ENCODE peak calls at places on chromosomes 3 and 15, in nine cellular contexts. M, G, F, V, Y, R, A, C and E are unnamed samples.

GRCh38 chr15:85788796-85789495 is 5.8 kb downstream of the KLHL25 start:
- DNase-seq in M (no peak), G (no peak), F (peak; percentile 53), V (no peak), Y (peak; percentile 19), R (no peak), A (peak; percentile 72), C (peak; percentile 50), E (no peak)

GRCh38 chr15:75731248-75732100 is 18.8 kb upstream of the CSPG4 start:
- DNase-seq in M (no peak), G (no peak), F (no peak), V (peak; percentile 51), Y (no peak), R (no peak), A (peak; percentile 71), C (peak; percentile 40), E (peak; percentile 80)

GRCh38 chr3:141273700-141274410 is 42.2 kb downstream of the PXYLP1 start:
- DNase-seq in M (no peak), G (no peak), F (no peak), V (no peak), Y (no peak), R (no peak), A (no peak), C (no peak), E (no peak)

GRCh38 chr3:194404365-194405140 is 5.5 kb upstream of the GP5 start:
- DNase-seq in M (no peak), G (no peak), F (no peak), V (peak; percentile 83), Y (peak; percentile 75), R (no peak), A (no peak), C (no peak), E (peak; percentile 62)

GRCh38 chr15:65918357-65918920 is 49.1 kb downstream of the RAB11A start:
- DNase-seq in M (no peak), G (no peak), F (no peak), V (no peak), Y (no peak), R (no peak), A (no peak), C (no peak), E (no peak)

GRCh38 chr15:38589502-38589901 is 24.9 kb upstream of the RASGRP1 start:
- DNase-seq in M (peak; percentile 13), G (no peak), F (no peak), V (peak; percentile 42), Y (peak; percentile 76), R (no peak), A (no peak), C (peak; percentile 43), E (no peak)

GRCh38 chr3:134476306-134476705 is 9.5 kb downstream of the ANAPC13 start:
- DNase-seq in M (no peak), G (no peak), F (no peak), V (no peak), Y (no peak), R (no peak), A (no peak), C (no peak), E (no peak)

GRCh38 chr3:17032407-17033034 is 147.8 kb downstream of the PLCL2 start:
- DNase-seq in M (peak; percentile 45), G (peak; percentile 24), F (no peak), V (no peak), Y (peak; percentile 70), R (no peak), A (no peak), C (no peak), E (peak; percentile 22)

GRCh38 chr3:141070727-141071357 is 19.7 kb downstream of the SPSB4 start:
- DNase-seq in M (no peak), G (no peak), F (no peak), V (no peak), Y (no peak), R (no peak), A (peak; percentile 15), C (no peak), E (no peak)

GRCh38 chr15:96497951-96498350 is 167.5 kb downstream of the NR2F2 start:
- DNase-seq in M (no peak), G (no peak), F (no peak), V (no peak), Y (no peak), R (no peak), A (no peak), C (no peak), E (no peak)

GRCh38 chr15:58856090-58856489 is 77.4 kb downstream of the SLTM start:
- DNase-seq in M (no peak), G (no peak), F (no peak), V (no peak), Y (peak; percentile 6), R (no peak), A (no peak), C (no peak), E (peak; percentile 44)

GRCh38 chr3:117892991-117893390 is 1141.7 kb downstream of the IGSF11 start:
- DNase-seq in M (no peak), G (no peak), F (no peak), V (no peak), Y (no peak), R (no peak), A (no peak), C (no peak), E (no peak)

GRCh38 chr3:102124301-102125158 is 275.2 kb downstream of the NFKBIZ start:
- DNase-seq in M (no peak), G (no peak), F (no peak), V (no peak), Y (peak; percentile 52), R (no peak), A (no peak), C (no peak), E (no peak)

GRCh38 chr3:31227152-31227581 is 305.6 kb upstream of the STT3B start:
- DNase-seq in M (no peak), G (no peak), F (no peak), V (peak; percentile 60), Y (peak; percentile 41), R (no peak), A (no peak), C (no peak), E (no peak)

GRCh38 chr15:34047893-34048775 is 9.1 kb upstream of the AVEN start:
- DNase-seq in M (no peak), G (no peak), F (no peak), V (no peak), Y (no peak), R (no peak), A (no peak), C (no peak), E (peak; percentile 93)

GRCh38 chr15:51229907-51230328 is 108.5 kb downstream of the CYP19A1 start:
- DNase-seq in M (peak; percentile 19), G (no peak), F (no peak), V (peak; percentile 77), Y (peak; percentile 31), R (no peak), A (no peak), C (no peak), E (peak; percentile 6)

GRCh38 chr3:126100688-126101301 is 16.9 kb upstream of the SLC41A3 start:
- DNase-seq in M (no peak), G (no peak), F (no peak), V (no peak), Y (no peak), R (no peak), A (no peak), C (peak; percentile 26), E (peak; percentile 59)

GRCh38 chr15:87365221-87365620 is 891.3 kb downstream of the NTRK3 start:
- DNase-seq in M (no peak), G (no peak), F (no peak), V (no peak), Y (peak; percentile 61), R (no peak), A (no peak), C (no peak), E (no peak)

GRCh38 chr3:64445318-64446300 is 220.3 kb upstream of the PRICKLE2 start:
- DNase-seq in M (peak; percentile 35), G (no peak), F (peak; percentile 64), V (no peak), Y (no peak), R (no peak), A (peak; percentile 75), C (peak; percentile 62), E (no peak)

GRCh38 chr3:54659347-54659746 is 268.5 kb downstream of the LRTM1 start:
- DNase-seq in M (no peak), G (no peak), F (no peak), V (no peak), Y (no peak), R (no peak), A (no peak), C (no peak), E (no peak)

DNA sequence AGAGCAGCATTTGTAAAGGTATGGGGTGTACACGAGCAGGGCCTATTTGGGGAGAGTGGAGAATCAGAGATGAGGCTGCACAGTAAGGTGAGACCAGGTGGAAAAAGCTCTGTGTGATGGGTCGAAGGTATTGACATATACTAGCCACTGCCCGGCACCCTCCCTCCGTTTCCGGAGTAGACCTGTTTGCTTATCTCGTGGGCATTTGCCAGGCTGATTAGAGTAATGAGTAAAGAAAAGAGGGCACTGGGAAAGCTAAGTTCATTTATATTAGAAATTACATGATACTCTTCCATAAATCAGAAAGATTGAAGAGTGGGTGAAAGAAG is 46.2 kb upstream of the ATG7 start:
- DNase-seq in M (no peak), G (no peak), F (no peak), V (peak; percentile 75), Y (no peak), R (no peak), A (no peak), C (no peak), E (no peak)
- H3K4me3 ChIP-seq in M (peak overlapping the region; percentile 64), G (no peak overlapping the region), F (no peak overlapping the region), V (peak overlapping the region; percentile 78), Y (peak overlapping the region; percentile 68), R (no peak overlapping the region), A (peak overlapping the region; percentile 47), C (peak overlapping the region; percentile 8), E (peak overlapping the region; percentile 38)

GRCh38 chr15:62253294-62253693 is 88.2 kb upstream of the C2CD4B start:
- DNase-seq in M (no peak), G (no peak), F (no peak), V (no peak), Y (no peak), R (no peak), A (no peak), C (no peak), E (no peak)
- H3K27ac ChIP-seq in M (no peak overlapping the region), G (no peak overlapping the region), F (no peak overlapping the region), V (no peak overlapping the region), Y (no peak overlapping the region), R (no peak overlapping the region), A (no peak overlapping the region), C (no peak overlapping the region), E (no peak overlapping the region)

GRCh38 chr3:164144824-164145223 is 933.5 kb downstream of the SI start:
- DNase-seq in M (no peak), G (no peak), F (no peak), V (no peak), Y (no peak), R (no peak), A (no peak), C (no peak), E (no peak)
- H3K9me3 ChIP-seq in M (peaks cover 2% of the 10 kb centered on the region), G (no peaks in the 10 kb centered on the region), F (no peaks in the 10 kb centered on the region), V (peaks cover 44% of the 10 kb centered on the region), Y (peaks cover 42% of the 10 kb centered on the region), R (no peaks in the 10 kb centered on the region), A (peaks cover 17% of the 10 kb centered on the region), C (peaks cover 19% of the 10 kb centered on the region), E (no peaks in the 10 kb centered on the region)

DNA sequence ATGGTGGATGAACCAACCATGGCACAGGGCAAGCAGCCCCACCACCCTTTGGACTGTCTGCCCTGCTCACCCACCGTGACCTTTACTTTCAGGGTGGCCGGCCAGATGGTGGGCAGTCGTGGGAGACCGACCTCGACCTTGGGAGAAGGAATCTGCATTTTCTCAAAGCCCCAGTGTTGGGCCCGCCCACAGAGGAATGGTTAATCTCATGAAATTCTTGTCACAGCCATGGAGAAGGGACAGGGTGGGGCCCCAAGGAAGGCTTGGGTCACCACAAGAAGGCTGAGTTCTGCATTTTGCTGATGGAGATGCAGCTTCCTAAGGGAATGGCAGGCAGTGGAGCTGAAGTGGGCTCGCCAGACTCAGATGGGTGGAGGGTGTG is 2.9 kb downstream of the PLXND1 start:
- DNase-seq in M (no peak), G (no peak), F (no peak), V (no peak), Y (no peak), R (no peak), A (no peak), C (no peak), E (no peak)
- H3K4me3 ChIP-seq in M (peak overlapping the region; percentile 89), G (no peak overlapping the region), F (peak overlapping the region; percentile 65), V (no peak overlapping the region), Y (no peak overlapping the region), R (no peak overlapping the region), A (peak overlapping the region; percentile 70), C (peak overlapping the region; percentile 73), E (no peak overlapping the region)